ENCODE peak calls at places on chromosomes 3 and 15, in eight cellular contexts. T is suprapubic skin, J is upper lobe of right lung, V is SJSA1, U is colonic mucosa, K is mesendoderm, F is sigmoid colon, B is right cardiac atrium. N is an unnamed sample.

GRCh38 chr3:195532858-195533257 is 10.3 kb downstream of the PPP1R2 start:
- DNase-seq in T (no peak), B (no peak), J (no peak), U (no peak), F (no peak), V (no peak), K (no peak), N (no peak)

GRCh38 chr3:52636673-52637072 is 49.0 kb downstream of the PBRM1 start:
- DNase-seq in T (no peak), F (no peak), V (no peak), J (no peak), K (peak; percentile 12), U (no peak), B (no peak), N (no peak)

GRCh38 chr15:58445861-58446260 is 14.1 kb downstream of the LIPC start:
- DNase-seq in B (no peak), T (no peak), J (no peak), F (no peak), V (no peak), K (no peak), U (no peak), N (no peak)

GRCh38 chr3:6112546-6112945 is 748.4 kb upstream of the GRM7 start:
- DNase-seq in K (no peak), T (no peak), J (no peak), V (no peak), U (no peak), B (no peak), F (no peak), N (no peak)

GRCh38 chr3:39989746-39990145 is 180.3 kb downstream of the MYRIP start:
- DNase-seq in U (no peak), T (no peak), B (no peak), K (no peak), F (no peak), V (no peak), J (no peak), N (no peak)

GRCh38 chr3:177618873-177619771 is 421.8 kb upstream of the TBL1XR1 start:
- DNase-seq in J (no peak), F (no peak), B (no peak), K (no peak), U (no peak), T (no peak), V (peak; percentile 24), N (no peak)

GRCh38 chr3:65342084-65342683 is 654.4 kb upstream of the ADAMTS9 start:
- DNase-seq in F (no peak), K (peak; percentile 83), T (no peak), J (peak; percentile 67), U (peak; percentile 73), V (peak; percentile 10), B (peak; percentile 78), N (peak; percentile 46)

GRCh38 chr3:55564709-55565108 is 77.6 kb upstream of the WNT5A start:
- DNase-seq in T (no peak), V (no peak), B (no peak), K (no peak), U (no peak), F (no peak), J (no peak), N (no peak)

GRCh38 chr3:44069276-44069675 is 172.4 kb upstream of the TOPAZ1 start:
- DNase-seq in T (no peak), F (no peak), K (no peak), V (no peak), J (no peak), U (no peak), B (no peak), N (no peak)

GRCh38 chr15:62228604-62229003 is 63.5 kb upstream of the C2CD4B start:
- DNase-seq in T (no peak), B (no peak), F (no peak), J (no peak), K (no peak), U (no peak), V (no peak), N (no peak)

GRCh38 chr3:8567784-8568575 is 66.4 kb downstream of the LMCD1 start:
- DNase-seq in V (no peak), K (no peak), U (no peak), J (no peak), T (no peak), F (no peak), B (no peak), N (no peak)

GRCh38 chr3:158249183-158249582 is 139.3 kb downstream of the RSRC1 start:
- DNase-seq in V (no peak), B (no peak), J (no peak), K (no peak), T (no peak), F (no peak), U (no peak), N (no peak)

GRCh38 chr3:172065534-172065933 is 26.2 kb downstream of the FNDC3B start:
- DNase-seq in U (peak; percentile 53), V (no peak), B (no peak), F (no peak), J (no peak), T (no peak), K (no peak), N (no peak)

GRCh38 chr3:130340766-130341165 is 4.7 kb upstream of the COL6A5 start:
- DNase-seq in K (no peak), V (no peak), U (no peak), F (no peak), T (no peak), B (no peak), J (no peak), N (no peak)

GRCh38 chr15:97177135-97177704 is 783.3 kb upstream of the ARRDC4 start:
- DNase-seq in V (no peak), B (no peak), T (no peak), U (no peak), F (no peak), K (peak; percentile 81), J (no peak), N (no peak)

DNA sequence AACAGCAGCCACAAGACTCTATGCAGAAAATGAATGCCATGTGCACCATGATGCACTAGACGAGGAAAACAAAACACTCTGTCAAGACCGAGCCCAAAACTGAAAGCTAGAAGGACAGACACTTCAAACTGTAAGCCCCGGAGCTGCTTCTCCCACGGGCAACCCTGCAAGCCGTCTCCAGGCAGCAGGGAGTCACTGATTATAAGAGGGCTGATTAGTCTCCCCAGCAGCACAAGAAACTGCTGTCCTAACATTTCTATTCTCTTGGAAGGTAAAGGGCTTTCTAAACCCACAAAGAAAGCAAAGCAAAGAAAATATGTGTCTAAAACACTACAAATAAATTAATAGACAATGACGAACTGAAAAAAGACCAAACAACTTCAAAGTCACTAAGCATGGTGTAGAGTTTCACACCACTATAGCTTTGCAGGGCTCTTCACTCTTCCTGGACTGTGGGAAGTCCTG is 15.5 kb downstream of the TBC1D2B start:
- DNase-seq in V (peak; percentile 67), K (peak; percentile 42), U (no peak), J (no peak), B (peak; percentile 63), T (no peak), F (no peak), N (no peak)
- H3K4me1 ChIP-seq in V (peaks cover 71% of the 10 kb centered on the region), K (peaks cover 2% of the 10 kb centered on the region), U (peaks cover 42% of the 10 kb centered on the region), J (peaks cover 91% of the 10 kb centered on the region), B (peaks cover 17% of the 10 kb centered on the region), T (peaks cover 95% of the 10 kb centered on the region), F (peaks cover 84% of the 10 kb centered on the region), N (peaks cover 2% of the 10 kb centered on the region)

GRCh38 chr3:146542179-146542578 is 2.2 kb downstream of the PLSCR1 start:
- DNase-seq in B (no peak), U (no peak), T (no peak), F (no peak), V (no peak), K (no peak), J (no peak), N (peak; percentile 10)

GRCh38 chr3:146543461-146544012 is 870 bp downstream of the PLSCR1 start:
- DNase-seq in B (peak; percentile 59), U (peak; percentile 40), J (no peak), V (peak; percentile 29), K (no peak), T (no peak), F (no peak), N (peak; percentile 23)

GRCh38 chr3:146544013-146544928 is at the start of gene PLSCR1:
- DNase-seq in K (peak; percentile 98), T (peak; percentile 96), J (peak; percentile 97), B (peak; percentile 97), U (peak; percentile 96), V (peak; percentile 90), F (peak; percentile 98), N (peak; percentile 98)

GRCh38 chr3:146540978-146541377 is 3.4 kb downstream of the PLSCR1 start:
- DNase-seq in T (no peak), B (no peak), U (no peak), V (no peak), J (no peak), F (no peak), K (no peak), N (no peak)

GRCh38 chr3:146542968-146543367 is 1.4 kb downstream of the PLSCR1 start:
- DNase-seq in U (no peak), V (no peak), F (no peak), K (peak; percentile 42), T (no peak), B (no peak), J (no peak), N (no peak)
- H3K4me1 ChIP-seq in U (no peaks in the 10 kb centered on the region), V (peaks cover 9% of the 10 kb centered on the region), F (peaks cover 35% of the 10 kb centered on the region), K (no peaks in the 10 kb centered on the region), T (peaks cover 47% of the 10 kb centered on the region), B (no peaks in the 10 kb centered on the region), J (peaks cover 33% of the 10 kb centered on the region), N (peaks cover 2% of the 10 kb centered on the region)

GRCh38 chr3:118529554-118529953 is 505.1 kb downstream of the IGSF11 start:
- DNase-seq in U (no peak), T (no peak), K (no peak), B (no peak), F (no peak), V (no peak), J (no peak), N (no peak)

GRCh38 chr3:118525096-118525495 is 509.6 kb downstream of the IGSF11 start:
- DNase-seq in V (no peak), T (no peak), F (no peak), J (no peak), U (no peak), B (no peak), K (no peak), N (no peak)

GRCh38 chr3:118527527-118528044 is 507.1 kb downstream of the IGSF11 start:
- DNase-seq in F (no peak), U (no peak), K (no peak), J (no peak), B (no peak), T (no peak), V (no peak), N (no peak)

GRCh38 chr3:118530350-118530922 is 504.2 kb downstream of the IGSF11 start:
- DNase-seq in T (no peak), V (no peak), J (no peak), K (no peak), B (no peak), F (no peak), U (no peak), N (no peak)

GRCh38 chr3:118526758-118527526 is 507.7 kb downstream of the IGSF11 start:
- DNase-seq in U (no peak), T (no peak), F (no peak), J (no peak), K (no peak), V (no peak), B (no peak), N (no peak)
- H3K4me1 ChIP-seq in U (no peaks in the 10 kb centered on the region), T (no peaks in the 10 kb centered on the region), F (no peaks in the 10 kb centered on the region), J (no peaks in the 10 kb centered on the region), K (no peaks in the 10 kb centered on the region), V (no peaks in the 10 kb centered on the region), B (no peaks in the 10 kb centered on the region), N (no peaks in the 10 kb centered on the region)

GRCh38 chr3:133367956-133368355 is 31.9 kb upstream of the BFSP2 start:
- DNase-seq in F (no peak), J (no peak), K (no peak), T (no peak), B (no peak), U (no peak), V (no peak), N (no peak)
- H3K4me1 ChIP-seq in F (no peaks in the 10 kb centered on the region), J (no peaks in the 10 kb centered on the region), K (peaks cover 3% of the 10 kb centered on the region), T (no peaks in the 10 kb centered on the region), B (peaks cover 3% of the 10 kb centered on the region), U (no peaks in the 10 kb centered on the region), V (no peaks in the 10 kb centered on the region), N (no peaks in the 10 kb centered on the region)